ENCODE peak calls at places on chromosomes 4 and X, in eight cellular contexts. N is right lobe of liver, F is astrocyte of the spinal cord, O is left ventricle myocardium inferior, Z is upper lobe of right lung, B is WTC11, U is IMR-90, M is neural crest cell. Q is an unnamed sample.

GRCh38 chr4:61760820-61761219 is 560.7 kb downstream of the ADGRL3 start:
- DNase-seq in M (no peak), O (no peak), N (no peak), B (no peak), U (no peak), Z (no peak), F (no peak), Q (no peak)

GRCh38 chrX:9148626-9149385 is 114.9 kb upstream of the FAM9B start:
- DNase-seq in Z (no peak), N (no peak), O (no peak), M (no peak), U (peak; percentile 71), B (peak; percentile 18), F (peak; percentile 72), Q (no peak)

GRCh38 chrX:105823092-105823454 is 734 bp downstream of the NRK start:
- DNase-seq in B (no peak), Z (no peak), O (no peak), U (no peak), N (no peak), M (no peak), F (no peak), Q (no peak)

GRCh38 chr4:3623106-3623505 is 90.9 kb upstream of the LRPAP1 start:
- DNase-seq in Z (peak; percentile 12), B (no peak), N (no peak), F (no peak), U (no peak), M (no peak), O (no peak), Q (no peak)

GRCh38 chrX:41512394-41512793 is 65.3 kb downstream of the NYX start:
- DNase-seq in N (no peak), F (no peak), O (no peak), U (no peak), B (no peak), Z (no peak), M (no peak), Q (no peak)

GRCh38 chrX:30689116-30689515 is 35.9 kb downstream of the GK start:
- DNase-seq in F (no peak), Z (no peak), O (no peak), M (no peak), U (no peak), B (no peak), N (no peak), Q (no peak)

GRCh38 chrX:20410540-20410939 is 143.8 kb upstream of the RPS6KA3 start:
- DNase-seq in B (no peak), U (no peak), M (no peak), Z (no peak), O (no peak), F (no peak), N (no peak), Q (no peak)

GRCh38 chr4:171846232-171846631 is 33.0 kb downstream of the GALNTL6 start:
- DNase-seq in M (peak; percentile 54), O (no peak), Z (no peak), B (peak; percentile 84), U (no peak), F (peak; percentile 52), N (no peak), Q (peak; percentile 63)

GRCh38 chrX:132883358-132883908 is 75.0 kb downstream of the HS6ST2 start:
- DNase-seq in U (no peak), M (no peak), N (no peak), Z (no peak), O (no peak), F (no peak), B (no peak), Q (no peak)

GRCh38 chr4:70759627-70760026 is 37.9 kb downstream of the RUFY3 start:
- DNase-seq in O (no peak), N (no peak), Z (no peak), M (no peak), U (peak; percentile 21), B (no peak), F (no peak), Q (no peak)

GRCh38 chrX:135892781-135893180 is 463 bp downstream of the CT45A10 start:
- DNase-seq in Z (no peak), N (peak; percentile 28), M (no peak), B (no peak), O (no peak), U (no peak), F (no peak), Q (no peak)

GRCh38 chr4:7956306-7957112 is 16.8 kb upstream of the AFAP1 start:
- DNase-seq in F (peak; percentile 70), O (no peak), Z (no peak), N (no peak), U (peak; percentile 80), B (no peak), M (no peak), Q (no peak)

GRCh38 chr4:125590158-125590557 is 275.4 kb downstream of the FAT4 start:
- DNase-seq in N (no peak), Z (no peak), U (no peak), B (no peak), O (no peak), F (no peak), M (no peak), Q (no peak)

GRCh38 chr4:41389356-41389755 is 132.6 kb downstream of the UCHL1 start:
- DNase-seq in M (no peak), B (no peak), U (no peak), F (no peak), O (no peak), Z (no peak), N (no peak), Q (no peak)

GRCh38 chrX:16807548-16807947 is 21.3 kb downstream of the TXLNG start:
- DNase-seq in U (peak; percentile 38), M (no peak), O (no peak), B (no peak), F (peak; percentile 55), Z (no peak), N (no peak), Q (no peak)

GRCh38 chr4:177229331-177229730 is 80.3 kb upstream of the NEIL3 start:
- DNase-seq in F (peak; percentile 44), U (peak; percentile 35), B (no peak), M (no peak), Z (no peak), N (no peak), O (no peak), Q (no peak)

GRCh38 chr4:147707892-147708672 is 23.8 kb upstream of the ARHGAP10 start:
- DNase-seq in U (peak; percentile 34), N (no peak), Z (no peak), O (no peak), M (peak; percentile 29), B (peak; percentile 38), F (peak; percentile 54), Q (peak; percentile 48)

GRCh38 chrX:41526925-41527324 is 79.8 kb downstream of the NYX start:
- DNase-seq in B (no peak), F (peak; percentile 30), O (no peak), Z (no peak), U (peak; percentile 65), M (no peak), N (no peak), Q (no peak)

GRCh38 chrX:115582871-115583729 is 22.1 kb downstream of the PLS3 start:
- DNase-seq in Z (peak; percentile 64), B (peak; percentile 26), O (no peak), M (no peak), F (no peak), U (peak; percentile 69), N (no peak), Q (no peak)

GRCh38 chrX:45862801-45863200 is 662.1 kb upstream of the DIPK2B start:
- DNase-seq in F (no peak), Z (no peak), U (no peak), N (no peak), M (no peak), B (peak; percentile 11), O (no peak), Q (no peak)

GRCh38 chr4:54277691-54278090 is 48.6 kb downstream of the PDGFRA start:
- DNase-seq in Z (no peak), O (no peak), F (peak; percentile 81), N (no peak), M (no peak), B (no peak), U (peak; percentile 92), Q (no peak)

GRCh38 chr4:124189545-124189944 is 523.0 kb downstream of the ANKRD50 start:
- DNase-seq in U (peak; percentile 6), Z (no peak), O (no peak), F (no peak), B (no peak), M (no peak), N (no peak), Q (no peak)

GRCh38 chr4:181437895-181438294 is 805.3 kb upstream of the TENM3 start:
- DNase-seq in O (no peak), B (no peak), M (no peak), U (no peak), N (no peak), F (no peak), Z (no peak), Q (no peak)
- TF ChIP-seq CTCF in O (no peak), B (no peak), M (no peak), U (no peak), N (no peak), F (no peak), Z (no peak), Q (no peak)

GRCh38 chrX:54452920-54453319 is 12.7 kb downstream of the TSR2 start:
- DNase-seq in Z (no peak), U (peak; percentile 8), B (peak; percentile 42), O (no peak), N (no peak), M (peak; percentile 2), F (peak; percentile 2), Q (peak; percentile 19)
- TF ChIP-seq CTCF in Z (no peak), U (peak; percentile 35), B (no peak), O (no peak), N (no peak), M (peak; percentile 50), F (peak; percentile 29), Q (no peak)

GRCh38 chrX:86379209-86379608 is 231.0 kb downstream of the DACH2 start:
- DNase-seq in Z (no peak), O (no peak), M (no peak), F (no peak), N (no peak), B (no peak), U (no peak), Q (no peak)
- TF ChIP-seq CTCF in Z (no peak), O (no peak), M (no peak), F (no peak), N (no peak), B (no peak), U (no peak), Q (no peak)

GRCh38 chrX:70979136-70979762 is 48.4 kb upstream of the SLC7A3 start:
- DNase-seq in B (peak; percentile 10), M (no peak), Z (no peak), F (peak; percentile 40), O (no peak), N (no peak), U (peak; percentile 52), Q (no peak)
- TF ChIP-seq CTCF in B (no peak), M (peak; percentile 47), Z (peak; percentile 17), F (peak; percentile 51), O (peak; percentile 35), N (no peak), U (peak; percentile 40), Q (peak; percentile 9)

DNA sequence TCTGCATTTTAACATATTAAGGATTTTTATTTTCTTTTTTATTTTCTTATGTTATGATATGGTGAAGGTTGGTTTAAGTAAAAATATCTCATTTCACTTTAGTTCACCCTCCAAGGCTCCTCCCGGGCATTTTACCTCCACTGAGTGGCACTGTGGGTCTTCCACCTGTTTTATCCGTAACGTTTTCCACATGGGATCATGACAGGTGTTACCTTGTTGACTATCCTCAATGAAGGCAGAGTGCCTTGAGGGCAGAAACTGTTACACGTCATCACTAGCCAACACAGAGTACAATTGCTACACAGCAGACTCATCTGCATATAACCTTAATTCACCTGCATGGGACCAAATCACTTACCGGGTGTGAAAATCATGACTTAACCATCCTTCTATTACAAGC is 105.8 kb downstream of the GEMIN8 start:
- DNase-seq in N (no peak), Z (no peak), U (no peak), O (no peak), M (no peak), F (no peak), B (no peak), Q (no peak)
- TF ChIP-seq CTCF in N (no peak), Z (no peak), U (no peak), O (no peak), M (no peak), F (no peak), B (no peak), Q (no peak)

Q was measured in nephron progenitor cell.